ENCODE peak calls at places on chromosome 9, in seven cellular contexts. V, L, O, X, Y, A and W are unnamed samples.

GRCh38 chr9:133710661-133711427 is 27.3 kb downstream of the SARDH start:
- DNase-seq in V (no peak), L (no peak), O (no peak), X (peak; percentile 36), Y (no peak), A (no peak), W (no peak)

GRCh38 chr9:105415344-105415980 is 32.4 kb upstream of the FSD1L start:
- DNase-seq in V (no peak), L (peak; percentile 71), O (peak; percentile 61), X (no peak), Y (peak; percentile 79), A (peak; percentile 23), W (peak; percentile 30)

GRCh38 chr9:88270398-88270797 is 117.8 kb upstream of the SPIN1 start:
- DNase-seq in V (no peak), L (peak; percentile 48), O (no peak), X (no peak), Y (no peak), A (no peak), W (no peak)

GRCh38 chr9:36341936-36342577 is 58.0 kb downstream of the RNF38 start:
- DNase-seq in V (no peak), L (no peak), O (no peak), X (no peak), Y (peak; percentile 55), A (no peak), W (no peak)

GRCh38 chr9:75109210-75109839 is 21.0 kb downstream of the OSTF1 start:
- DNase-seq in V (no peak), L (no peak), O (no peak), X (no peak), Y (no peak), A (no peak), W (no peak)

GRCh38 chr9:97906236-97906831 is 16.0 kb downstream of the TRMO start:
- DNase-seq in V (no peak), L (no peak), O (no peak), X (peak; percentile 74), Y (no peak), A (peak; percentile 91), W (no peak)

GRCh38 chr9:12538842-12539584 is 154.2 kb upstream of the TYRP1 start:
- DNase-seq in V (no peak), L (no peak), O (no peak), X (no peak), Y (no peak), A (no peak), W (no peak)

GRCh38 chr9:100306283-100306682 is 46.5 kb downstream of the TEX10 start:
- DNase-seq in V (no peak), L (no peak), O (no peak), X (no peak), Y (no peak), A (no peak), W (no peak)

GRCh38 chr9:84937086-84937670 is 267.6 kb downstream of the NTRK2 start:
- DNase-seq in V (no peak), L (no peak), O (no peak), X (no peak), Y (no peak), A (no peak), W (no peak)

GRCh38 chr9:113508111-113508749 is 44.7 kb downstream of the RGS3 start:
- DNase-seq in V (no peak), L (no peak), O (no peak), X (no peak), Y (no peak), A (no peak), W (no peak)

GRCh38 chr9:76365028-76365427 is 29.2 kb downstream of the RFK start:
- DNase-seq in V (no peak), L (peak; percentile 9), O (no peak), X (no peak), Y (no peak), A (no peak), W (no peak)

GRCh38 chr9:75962186-75963036 is 71.9 kb downstream of the PCSK5 start:
- DNase-seq in V (no peak), L (no peak), O (peak; percentile 69), X (peak; percentile 83), Y (no peak), A (no peak), W (peak; percentile 65)

GRCh38 chr9:77019810-77020437 is 469 bp downstream of the FOXB2 start:
- DNase-seq in V (no peak), L (no peak), O (no peak), X (no peak), Y (no peak), A (no peak), W (no peak)

GRCh38 chr9:138010861-138011260 is 133.3 kb downstream of the CACNA1B start:
- DNase-seq in V (no peak), L (no peak), O (no peak), X (peak; percentile 27), Y (no peak), A (no peak), W (no peak)

GRCh38 chr9:109251080-109251775 is 69.6 kb downstream of the EPB41L4B start:
- DNase-seq in V (no peak), L (peak; percentile 78), O (peak; percentile 80), X (no peak), Y (no peak), A (no peak), W (peak; percentile 93)

GRCh38 chr9:136975624-136976023 is 1.7 kb upstream of the PTGDS start:
- DNase-seq in V (peak; percentile 40), L (no peak), O (no peak), X (peak; percentile 79), Y (peak; percentile 44), A (no peak), W (no peak)

GRCh38 chr9:135811796-135812195 is 95.5 kb downstream of the CAMSAP1 start:
- DNase-seq in V (no peak), L (no peak), O (peak; percentile 9), X (peak; percentile 22), Y (no peak), A (no peak), W (peak; percentile 46)

GRCh38 chr9:124411514-124412227 is 3.6 kb downstream of the PSMB7 start:
- DNase-seq in V (no peak), L (peak; percentile 89), O (no peak), X (no peak), Y (no peak), A (no peak), W (no peak)

GRCh38 chr9:33184947-33185346 is 17.8 kb upstream of the B4GALT1 start:
- DNase-seq in V (no peak), L (no peak), O (no peak), X (no peak), Y (no peak), A (no peak), W (no peak)

GRCh38 chr9:131334568-131335105 is 45.1 kb downstream of the PLPP7 start:
- DNase-seq in V (no peak), L (no peak), O (no peak), X (peak; percentile 86), Y (no peak), A (no peak), W (no peak)

GRCh38 chr9:36151306-36152210 is 15.0 kb downstream of the GLIPR2 start:
- DNase-seq in V (no peak), L (peak; percentile 94), O (no peak), X (peak; percentile 82), Y (peak; percentile 93), A (peak; percentile 80), W (no peak)

GRCh38 chr9:8858250-8859161 is 1058.9 kb upstream of the DMAC1 start:
- DNase-seq in V (no peak), L (no peak), O (peak; percentile 13), X (no peak), Y (no peak), A (no peak), W (no peak)

GRCh38 chr9:19161257-19162025 is 34.1 kb upstream of the PLIN2 start:
- DNase-seq in V (no peak), L (peak; percentile 99), O (no peak), X (no peak), Y (peak; percentile 60), A (peak; percentile 99), W (no peak)

GRCh38 chr9:90097237-90097636 is 492.4 kb downstream of the GADD45G start:
- DNase-seq in V (no peak), L (no peak), O (peak; percentile 53), X (no peak), Y (no peak), A (no peak), W (no peak)

GRCh38 chr9:125696106-125696647 is 10.8 kb downstream of the MAPKAP1 start:
- DNase-seq in V (no peak), L (no peak), O (no peak), X (no peak), Y (no peak), A (no peak), W (no peak)